ENCODE peak calls at places on chromosomes 1 and 21, in six cellular contexts. I is SK-N-SH, N is K562, R is stomach, A is esophagus muscularis mucosa, F is sigmoid colon. V is an unnamed sample.

GRCh38 chr1:229068266-229069043 is 202.5 kb upstream of the RAB4A start:
- DNase-seq in A (peak), R (no peak), I (no peak), N (no peak), F (peak), V (no peak)

GRCh38 chr1:226656601-226657277 is 82.3 kb downstream of the ITPKB start:
- DNase-seq in R (no peak), F (no peak), A (no peak), I (peak), N (no peak), V (peak)

GRCh38 chr21:25734654-25735220 is at the start of the genes ATP5PF and GABPA:
- DNase-seq in N (peak), F (peak), R (peak), A (peak), I (peak), V (peak)

GRCh38 chr1:4018721-4019521 is 118.8 kb upstream of the C1orf174 start:
- DNase-seq in R (no peak), I (no peak), F (no peak), A (peak), N (no peak), V (no peak)

GRCh38 chr1:208036177-208036808 is 125.4 kb upstream of the CD34 start:
- DNase-seq in R (no peak), A (no peak), N (peak), I (peak), F (no peak), V (no peak)

GRCh38 chr1:207316622-207317510 is 4.6 kb upstream of the CD55 start:
- DNase-seq in N (no peak), I (no peak), A (no peak), R (peak), F (peak), V (peak)

GRCh38 chr1:62386351-62387121 is 50.3 kb upstream of the USP1 start:
- DNase-seq in A (no peak), R (no peak), I (no peak), F (no peak), N (no peak), V (no peak)

GRCh38 chr1:58791106-58791505 is 7.3 kb upstream of the JUN start:
- DNase-seq in I (no peak), A (no peak), R (no peak), F (no peak), N (no peak), V (no peak)

GRCh38 chr1:110673805-110674336 is 869 bp downstream of the KCNA3 start:
- DNase-seq in A (no peak), F (no peak), R (no peak), N (no peak), I (peak), V (no peak)

GRCh38 chr1:102586022-102586421 is 522.3 kb downstream of the COL11A1 start:
- DNase-seq in N (no peak), I (no peak), R (no peak), F (no peak), A (no peak), V (no peak)

GRCh38 chr1:19427087-19427781 is 58.1 kb downstream of the CAPZB start:
- DNase-seq in A (no peak), N (no peak), F (peak), R (no peak), I (no peak), V (peak)

GRCh38 chr1:90959352-90960206 is 62.3 kb downstream of the ZNF644 start:
- DNase-seq in F (no peak), R (no peak), A (no peak), N (no peak), I (no peak), V (no peak)

GRCh38 chr1:22204989-22205913 is 62.4 kb upstream of the WNT4 start:
- DNase-seq in R (peak), I (no peak), F (no peak), A (no peak), N (no peak), V (no peak)
- TF ChIP-seq POLR2AphosphoS5 in R (no peak), I (no peak), F (no peak), A (no peak), N (no peak), V (no peak)

DNA sequence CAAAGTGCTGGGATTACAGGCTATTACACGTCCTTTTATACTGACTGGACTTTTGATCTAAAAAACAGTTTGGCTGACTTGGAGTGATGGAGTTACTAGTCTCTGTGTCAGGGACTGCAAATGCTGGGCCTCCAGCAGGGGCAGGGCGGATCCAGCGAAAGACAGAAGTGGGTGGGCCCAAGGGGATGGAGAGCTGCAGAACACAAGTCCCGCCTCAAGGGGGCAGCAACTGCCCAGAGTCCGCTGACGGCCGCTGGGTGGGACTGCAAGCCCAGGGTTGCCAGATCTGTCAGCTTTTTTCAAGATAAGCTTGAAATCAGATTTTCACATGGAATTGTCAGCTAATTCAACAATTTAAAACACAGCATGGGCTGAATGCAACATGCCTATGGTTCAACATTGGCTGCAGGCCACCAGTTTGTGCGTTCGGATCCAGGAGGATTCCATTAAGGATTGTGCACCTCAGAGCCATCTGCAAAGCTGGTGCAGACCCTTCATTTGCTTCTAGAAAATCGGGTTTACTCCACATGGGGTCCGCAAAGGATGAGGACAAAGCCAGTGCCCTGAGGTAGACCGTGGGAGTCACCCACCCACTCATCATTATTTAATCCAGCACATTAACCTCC is 10.7 kb downstream of the STMN1 start:
- DNase-seq in I (peak), F (peak), N (peak), A (peak), R (peak), V (peak)
- TF ChIP-seq EP300 in I (peak), F (no peak), N (no peak), A (no peak), R (no peak), V (no peak)

DNA sequence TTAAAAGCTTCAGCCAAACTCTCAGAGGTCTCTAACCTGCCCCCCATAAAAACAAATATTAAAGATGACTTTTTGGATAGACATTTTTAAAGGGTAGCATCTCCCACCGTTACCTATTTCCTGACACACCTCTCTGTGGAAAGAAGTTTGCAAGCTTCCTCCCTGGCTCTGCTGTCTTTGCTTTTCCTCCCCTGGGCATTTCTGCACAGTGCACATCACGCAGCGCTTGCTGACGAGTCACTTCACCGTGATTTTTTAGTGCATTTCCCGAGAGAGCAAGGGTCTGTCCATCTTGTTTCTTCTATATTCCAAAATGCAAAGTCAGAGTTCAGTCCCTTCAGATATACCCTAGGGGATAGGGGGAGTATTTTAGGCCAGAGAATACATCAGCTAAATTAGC is 22.1 kb downstream of the SMYD2 start:
- DNase-seq in R (no peak), A (no peak), N (no peak), I (no peak), F (no peak), V (no peak)
- H3K4me3 ChIP-seq in R (peak), A (peak), N (no peak), I (no peak), F (peak), V (no peak)

GRCh38 chr1:6594977-6595740 is 7.5 kb downstream of the KLHL21 start:
- DNase-seq in F (no peak), I (no peak), N (no peak), A (no peak), R (no peak), V (no peak)
- TF ChIP-seq POLR2AphosphoS5 in F (no peak), I (no peak), N (no peak), A (no peak), R (no peak), V (no peak)

DNA sequence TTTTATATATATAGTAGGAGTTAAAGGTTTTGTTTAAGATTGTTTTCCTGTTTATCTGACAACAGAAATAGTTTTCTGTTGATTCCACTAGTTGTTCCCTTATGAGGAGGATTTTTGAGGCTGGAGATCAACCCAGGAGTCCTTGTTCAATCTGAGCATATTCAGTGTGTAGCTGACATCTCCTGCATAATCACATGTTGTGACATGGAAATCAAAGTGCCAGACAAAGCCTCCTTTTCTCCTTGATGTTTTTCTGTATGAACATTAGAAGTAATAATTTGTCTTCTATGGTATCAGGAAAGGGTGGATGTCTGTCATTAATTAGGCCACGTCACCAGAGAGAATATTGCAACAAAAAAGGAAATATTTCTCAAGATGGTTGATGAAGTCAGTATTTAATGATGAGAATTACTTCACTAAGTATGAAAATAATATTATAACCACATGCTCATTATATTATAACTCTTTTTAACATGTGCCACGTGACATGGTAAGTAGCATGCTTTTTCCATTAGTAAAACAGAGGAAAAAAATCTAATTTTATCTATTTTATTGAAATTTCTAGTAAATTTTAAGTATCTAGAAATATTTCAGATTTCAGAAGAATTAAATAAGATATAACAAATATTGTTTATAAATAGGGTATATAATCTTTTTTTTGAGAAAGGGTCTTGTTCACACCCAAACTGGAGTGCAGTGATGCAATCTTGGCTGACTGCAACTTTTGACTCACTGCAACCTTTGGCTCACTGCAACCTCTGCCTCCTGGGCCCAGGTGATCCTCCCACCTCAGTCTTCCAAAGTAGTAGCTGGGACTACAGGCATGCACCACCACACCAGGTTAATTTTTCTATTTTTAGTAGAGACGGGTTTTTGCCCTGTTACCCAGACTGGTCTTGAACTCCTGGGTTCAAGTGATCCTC is 223.5 kb downstream of the HMCN1 start:
- DNase-seq in R (no peak), F (no peak), A (no peak), I (no peak), N (no peak), V (no peak)
- TF ChIP-seq EP300 in R (no peak), F (no peak), A (no peak), I (no peak), N (no peak), V (no peak)

GRCh38 chr1:162937721-162938395 is 76.9 kb upstream of the CCDC190 start:
- DNase-seq in N (no peak), R (no peak), A (no peak), I (no peak), F (no peak), V (no peak)

GRCh38 chr1:162941024-162941423 is 80.0 kb upstream of the CCDC190 start:
- DNase-seq in I (no peak), A (no peak), F (no peak), N (no peak), R (no peak), V (no peak)

GRCh38 chr1:162943627-162944026 is 82.7 kb upstream of the CCDC190 start:
- DNase-seq in F (no peak), N (no peak), A (no peak), R (no peak), I (no peak), V (no peak)

GRCh38 chr1:162942903-162943567 is 82.1 kb upstream of the CCDC190 start:
- DNase-seq in F (no peak), A (no peak), R (no peak), N (no peak), I (no peak), V (no peak)

GRCh38 chr1:162939035-162939434 is 78.1 kb upstream of the CCDC190 start:
- DNase-seq in N (no peak), R (no peak), I (no peak), A (no peak), F (no peak), V (no peak)
- H3K4me3 ChIP-seq in N (no peak), R (no peak), I (no peak), A (no peak), F (no peak), V (no peak)

DNA sequence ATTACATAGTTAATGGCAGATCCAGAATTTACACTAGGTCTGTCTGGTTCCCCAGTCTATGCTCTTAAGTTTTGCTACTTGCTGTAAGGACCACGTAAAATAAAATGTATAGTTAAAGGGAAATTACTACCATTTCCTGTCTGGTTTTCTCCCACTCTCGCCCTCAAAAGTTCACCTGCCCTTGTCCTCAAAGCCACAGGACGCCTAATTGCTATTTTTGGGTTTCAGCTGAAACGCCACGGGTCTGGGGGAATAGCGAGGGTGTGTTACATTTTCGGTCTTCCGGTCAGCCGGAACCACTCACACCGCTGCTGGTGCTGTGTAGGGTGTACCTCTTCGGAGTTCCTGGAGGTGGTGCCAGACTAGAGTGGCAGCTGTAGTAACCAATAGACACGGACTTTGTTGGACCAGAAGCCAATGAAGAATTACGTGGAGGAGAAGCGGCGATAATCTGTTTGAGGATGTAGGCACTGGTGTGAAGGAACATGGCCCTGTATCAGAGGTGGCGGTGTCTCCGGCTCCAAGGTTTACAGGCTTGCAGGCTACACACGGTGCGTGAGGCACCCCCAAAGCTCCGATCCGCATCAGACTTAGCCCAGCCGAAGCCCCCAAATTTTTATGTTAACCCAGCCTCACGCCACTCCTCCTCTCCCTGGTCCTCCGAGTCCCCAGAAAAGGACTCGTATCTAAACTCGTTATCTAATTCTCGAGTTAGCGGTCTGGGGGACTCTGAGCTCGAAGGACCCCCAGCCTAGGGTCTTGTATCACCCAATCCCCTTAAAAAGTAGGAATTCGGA is at the start of gene TARS2:
- DNase-seq in A (peak), N (peak), I (peak), F (peak), R (peak), V (peak)
- TF ChIP-seq POLR2AphosphoS5 in A (peak), N (peak), I (peak), F (peak), R (peak), V (peak)

GRCh38 chr1:143717434-143717833 is 254.4 kb downstream of the FAM72C start:
- DNase-seq in A (no peak), F (no peak), R (no peak), N (no peak), I (no peak), V (no peak)
- TF ChIP-seq EP300 in A (no peak), F (no peak), R (no peak), N (no peak), I (no peak), V (no peak)

GRCh38 chr1:12040457-12041051 is 21.3 kb downstream of the MIIP start:
- DNase-seq in R (no peak), A (no peak), F (no peak), I (no peak), N (no peak), V (no peak)
- H3K4me3 ChIP-seq in R (no peak), A (no peak), F (no peak), I (no peak), N (no peak), V (no peak)

DNA sequence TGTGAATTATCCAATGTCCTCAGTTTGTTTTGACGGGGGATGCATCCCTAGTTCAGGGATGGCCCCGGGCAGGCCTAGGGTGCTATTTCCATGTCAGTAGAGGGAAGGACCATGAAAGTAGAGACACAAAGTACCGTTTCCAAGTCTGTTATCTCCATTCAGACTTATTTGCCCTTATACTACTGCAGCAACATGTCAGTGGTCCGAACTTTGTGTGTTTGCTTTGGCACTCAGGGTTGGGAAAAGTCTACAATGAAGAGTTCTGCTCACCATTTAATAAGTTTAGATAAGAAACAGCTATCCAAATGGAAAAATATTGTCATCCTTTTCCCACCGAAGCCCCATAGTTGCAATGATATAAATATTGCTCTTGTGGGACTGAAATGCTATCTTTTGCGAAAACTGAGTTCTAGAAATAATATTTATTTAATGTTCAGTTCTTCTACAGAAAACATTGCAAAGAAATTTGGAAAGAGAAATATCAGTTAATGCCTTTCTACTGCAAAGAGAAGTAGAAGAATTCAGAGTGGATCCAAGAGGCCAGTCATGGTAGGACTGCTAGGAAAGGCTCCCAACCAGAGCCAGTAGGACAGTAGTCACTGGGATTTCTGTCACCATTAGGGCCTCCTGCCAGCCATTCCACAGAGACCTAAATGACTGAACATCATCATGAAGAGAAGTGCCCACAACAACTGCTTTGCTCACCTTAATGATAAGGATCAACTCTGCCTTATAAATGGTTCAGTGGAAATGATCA is 11.5 kb upstream of the AGT start:
- DNase-seq in A (no peak), N (no peak), F (no peak), R (no peak), I (no peak), V (no peak)
- TF ChIP-seq POLR2AphosphoS5 in A (no peak), N (no peak), F (no peak), R (no peak), I (no peak), V (no peak)

V was measured in transverse colon.